ENCODE peak calls at places on chromosomes 2 and 18, in six cellular contexts. S, J, F, C, I and E are unnamed samples.

GRCh38 chr2:15965564-15966019 is 25.2 kb downstream of the MYCN start:
- DNase-seq in S (peak; percentile 44), J (no peak), F (no peak), C (no peak), I (no peak), E (no peak)

GRCh38 chr18:48889115-48889941 is 61.4 kb downstream of the SMAD7 start:
- DNase-seq in S (no peak), J (no peak), F (peak; percentile 55), C (peak; percentile 65), I (no peak), E (peak; percentile 93)

GRCh38 chr18:70931942-70932814 is 643.3 kb downstream of the SOCS6 start:
- DNase-seq in S (peak; percentile 19), J (no peak), F (no peak), C (no peak), I (peak; percentile 3), E (no peak)

GRCh38 chr2:207135340-207135739 is 30.4 kb downstream of the KLF7 start:
- DNase-seq in S (peak; percentile 80), J (no peak), F (no peak), C (no peak), I (no peak), E (no peak)

GRCh38 chr2:239321596-239322413 is 79.0 kb downstream of the HDAC4 start:
- DNase-seq in S (peak; percentile 78), J (no peak), F (peak; percentile 4), C (no peak), I (no peak), E (no peak)

GRCh38 chr2:174717273-174717672 is 47.0 kb downstream of the CHRNA1 start:
- DNase-seq in S (peak; percentile 75), J (no peak), F (no peak), C (no peak), I (no peak), E (no peak)

GRCh38 chr2:239962890-239963591 is 62.1 kb downstream of the NDUFA10 start:
- DNase-seq in S (no peak), J (no peak), F (no peak), C (no peak), I (no peak), E (no peak)

GRCh38 chr18:24659837-24660720 is 199.6 kb downstream of the HRH4 start:
- DNase-seq in S (peak; percentile 41), J (no peak), F (peak; percentile 50), C (peak; percentile 53), I (no peak), E (no peak)

GRCh38 chr2:191659198-191659597 is 18.7 kb upstream of the NABP1 start:
- DNase-seq in S (no peak), J (no peak), F (no peak), C (no peak), I (no peak), E (no peak)

GRCh38 chr2:224268441-224268840 is 133.5 kb downstream of the FAM124B start:
- DNase-seq in S (no peak), J (no peak), F (no peak), C (no peak), I (peak; percentile 49), E (no peak)

GRCh38 chr2:72864500-72864899 is 22.7 kb upstream of the SPR start:
- DNase-seq in S (no peak), J (no peak), F (no peak), C (no peak), I (no peak), E (no peak)

GRCh38 chr2:15811367-15811766 is 129.0 kb upstream of the MYCN start:
- DNase-seq in S (no peak), J (no peak), F (no peak), C (no peak), I (no peak), E (no peak)

GRCh38 chr2:174325932-174326879 is 8.5 kb upstream of the SP9 start:
- DNase-seq in S (no peak), J (no peak), F (no peak), C (no peak), I (no peak), E (peak; percentile 69)

GRCh38 chr18:59332986-59333385 is 14.5 kb upstream of the CPLX4 start:
- DNase-seq in S (no peak), J (no peak), F (no peak), C (no peak), I (no peak), E (no peak)

GRCh38 chr18:54769526-54770464 is 58.5 kb upstream of the RAB27B start:
- DNase-seq in S (no peak), J (no peak), F (no peak), C (no peak), I (no peak), E (no peak)

GRCh38 chr2:188050716-188051115 is 241.0 kb upstream of the GULP1 start:
- DNase-seq in S (no peak), J (no peak), F (no peak), C (no peak), I (no peak), E (no peak)

DNA sequence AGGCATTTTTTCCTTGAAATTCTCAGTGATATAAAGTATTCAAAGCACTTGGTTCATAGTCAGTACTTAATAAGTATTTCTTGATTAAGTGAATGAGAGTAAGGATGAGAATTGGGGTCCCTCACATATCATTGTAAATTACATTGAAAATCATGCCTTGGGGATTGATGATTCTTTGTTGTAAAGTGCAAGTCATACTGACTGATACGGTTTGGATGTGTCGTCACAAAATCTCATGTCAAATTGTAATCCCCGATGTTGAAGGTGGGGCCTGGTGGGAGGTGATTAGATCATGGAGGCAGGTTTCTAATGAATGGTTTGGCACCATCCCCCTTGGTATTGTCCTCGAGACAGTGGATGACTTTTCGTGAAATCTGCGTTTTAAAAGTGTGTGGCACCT is 385.9 kb downstream of the DLGAP1 start:
- DNase-seq in S (no peak), J (no peak), F (no peak), C (no peak), I (no peak), E (no peak)
- H3K27ac ChIP-seq in S (no peak overlapping the region), J (no peak overlapping the region), F (no peak overlapping the region), C (no peak overlapping the region), I (no peak overlapping the region), E (no peak overlapping the region)

DNA sequence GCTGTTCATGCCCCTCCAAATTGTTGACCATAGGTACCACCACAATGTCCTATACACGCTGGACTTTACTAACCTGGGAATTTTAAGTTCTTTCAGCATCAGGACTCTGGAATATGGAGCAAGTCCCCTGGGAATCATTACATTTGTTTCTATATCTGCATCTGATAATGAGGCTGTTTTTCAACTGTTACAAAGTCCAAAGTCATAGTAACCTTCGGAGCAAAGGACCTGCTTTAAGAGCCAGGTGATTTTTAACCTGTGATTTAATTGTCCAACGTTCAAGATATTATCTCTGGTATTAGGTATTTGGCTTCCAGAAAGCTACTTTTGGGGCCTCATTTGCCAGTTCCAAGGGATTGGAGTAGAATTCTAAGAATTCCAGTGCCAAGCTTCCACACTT is 7.5 kb upstream of the B3GNT2 start:
- DNase-seq in S (no peak), J (no peak), F (no peak), C (no peak), I (no peak), E (no peak)
- H3K27ac ChIP-seq in S (no peak overlapping the region), J (no peak overlapping the region), F (no peak overlapping the region), C (peak overlapping the region; percentile 55), I (no peak overlapping the region), E (no peak overlapping the region)

GRCh38 chr2:36374586-36374985 is 19.0 kb downstream of the CRIM1 start:
- DNase-seq in S (no peak), J (no peak), F (no peak), C (no peak), I (no peak), E (no peak)

GRCh38 chr2:36380624-36381481 is 25.3 kb downstream of the CRIM1 start:
- DNase-seq in S (no peak), J (no peak), F (no peak), C (peak; percentile 46), I (peak; percentile 99), E (peak; percentile 70)

GRCh38 chr2:36379710-36380448 is 24.3 kb downstream of the CRIM1 start:
- DNase-seq in S (no peak), J (no peak), F (no peak), C (no peak), I (no peak), E (no peak)

GRCh38 chr2:36376319-36376765 is 20.8 kb downstream of the CRIM1 start:
- DNase-seq in S (no peak), J (peak; percentile 47), F (peak; percentile 81), C (peak; percentile 86), I (peak; percentile 93), E (peak; percentile 80)

DNA sequence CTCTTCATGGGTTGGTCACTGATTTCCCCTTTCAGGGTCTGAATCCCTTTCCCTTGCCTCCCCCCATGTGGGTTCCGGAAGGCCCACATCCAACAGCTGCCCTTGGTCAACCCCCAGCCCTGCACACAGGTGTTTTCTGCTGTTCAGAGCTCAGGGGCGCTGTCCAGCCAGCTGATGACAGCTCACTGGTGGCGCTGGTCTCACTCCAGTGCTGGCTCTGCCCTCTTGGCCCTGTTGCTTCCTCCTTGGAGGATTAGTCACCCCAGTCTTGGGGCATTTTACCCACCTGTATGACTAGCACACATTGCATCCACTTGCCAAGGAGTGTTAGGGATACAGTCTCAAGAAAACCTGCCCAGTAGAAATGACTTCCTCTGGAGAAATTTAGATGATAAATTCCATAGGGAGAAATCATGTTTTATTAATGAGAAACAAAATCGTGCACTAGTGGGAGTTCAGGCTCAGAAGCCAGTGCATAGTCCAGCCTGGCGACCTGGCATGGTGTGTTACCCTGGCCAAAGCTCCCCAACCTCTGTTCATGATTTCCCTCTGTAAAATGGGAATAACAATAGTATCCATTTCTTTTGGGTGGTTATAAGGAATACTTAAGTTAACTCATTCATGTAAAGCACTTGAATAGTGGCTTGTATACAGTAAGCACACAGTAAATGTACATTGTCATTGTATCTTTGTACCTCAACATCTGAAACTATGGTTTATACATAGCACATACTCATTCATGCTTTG is 21.6 kb downstream of the CRIM1 start:
- DNase-seq in S (no peak), J (no peak), F (no peak), C (no peak), I (no peak), E (no peak)
- H3K27ac ChIP-seq in S (no peak overlapping the region), J (peak overlapping the region; percentile 36), F (no peak overlapping the region), C (no peak overlapping the region), I (peak overlapping the region; percentile 75), E (peak overlapping the region; percentile 74)

GRCh38 chr2:219497495-219498279 is 1.0 kb upstream of the GMPPA start:
- DNase-seq in S (no peak), J (peak; percentile 83), F (peak; percentile 88), C (peak; percentile 90), I (peak; percentile 38), E (peak; percentile 98)

GRCh38 chr2:219496247-219496646 is 2.4 kb upstream of the GMPPA start:
- DNase-seq in S (no peak), J (no peak), F (no peak), C (no peak), I (no peak), E (no peak)

GRCh38 chr2:219494952-219495530 is 3.6 kb upstream of the GMPPA start:
- DNase-seq in S (no peak), J (no peak), F (no peak), C (no peak), I (no peak), E (no peak)

GRCh38 chr2:219496781-219497494 is 1.8 kb upstream of the GMPPA start:
- DNase-seq in S (no peak), J (no peak), F (no peak), C (no peak), I (no peak), E (peak; percentile 40)

GRCh38 chr2:219495531-219496122 is 3.1 kb upstream of the GMPPA start:
- DNase-seq in S (peak; percentile 34), J (no peak), F (peak; percentile 71), C (peak; percentile 66), I (peak; percentile 85), E (peak; percentile 87)
- H3K27ac ChIP-seq in S (no peak overlapping the region), J (peak overlapping the region; percentile 95), F (peak overlapping the region; percentile 42), C (peak overlapping the region; percentile 17), I (no peak overlapping the region), E (peak overlapping the region; percentile 96)